ENCODE peak calls at places on chromosomes 6 and 20, in four cellular contexts. W is H1, I is IMR-90, R is H9. T is an unnamed sample.

GRCh38 chr20:63295422-63295821 is 2.4 kb downstream of the COL20A1 start:
- DNase-seq in I (no peak), W (no peak), R (no peak), T (no peak)

GRCh38 chr6:43705996-43706395 is 18.4 kb upstream of the MRPS18A start:
- DNase-seq in W (no peak), I (peak), R (no peak), T (no peak)

GRCh38 chr6:56374841-56375369 is 127.5 kb upstream of the COL21A1 start:
- DNase-seq in R (no peak), I (peak), W (no peak), T (no peak)

GRCh38 chr6:11414564-11414963 is 123.0 kb upstream of the TMEM170B start:
- DNase-seq in R (peak), I (no peak), W (no peak), T (no peak)

GRCh38 chr6:138765896-138766487 is 7.6 kb upstream of the CCDC28A start:
- DNase-seq in W (no peak), R (no peak), I (peak), T (no peak)

GRCh38 chr6:104187616-104188015 is 672.1 kb downstream of the HACE1 start:
- DNase-seq in I (no peak), R (peak), W (no peak), T (no peak)

GRCh38 chr6:160348552-160349441 is 619 bp downstream of the SLC22A3 start:
- DNase-seq in R (peak), I (no peak), W (no peak), T (peak)

GRCh38 chr6:163169521-163169920 is 245.0 kb upstream of the QKI start:
- DNase-seq in R (no peak), W (no peak), I (no peak), T (no peak)

GRCh38 chr6:84554706-84555105 is 209.7 kb downstream of the TBX18 start:
- DNase-seq in I (no peak), R (no peak), W (no peak), T (no peak)

GRCh38 chr6:12645941-12646340 is 70.6 kb upstream of the PHACTR1 start:
- DNase-seq in I (peak), R (no peak), W (no peak), T (no peak)

GRCh38 chr20:52075400-52075799 is 116.2 kb downstream of the ZFP64 start:
- DNase-seq in I (no peak), W (no peak), R (no peak), T (no peak)

GRCh38 chr6:161033667-161034066 is 42.1 kb downstream of the MAP3K4 start:
- DNase-seq in W (no peak), I (no peak), R (no peak), T (no peak)

GRCh38 chr6:96611342-96611964 is 48.5 kb downstream of the FHL5 start:
- DNase-seq in W (no peak), I (no peak), R (no peak), T (no peak)

GRCh38 chr6:162973141-162973872 is 245.5 kb downstream of the PACRG start:
- DNase-seq in I (no peak), W (no peak), R (no peak), T (no peak)

GRCh38 chr6:153129873-153130514 is 1.1 kb downstream of the RGS17 start:
- DNase-seq in R (no peak), W (no peak), I (peak), T (peak)
- H2BK15ac ChIP-seq in R (no peak), W (no peak), I (no peak), T (peak)

GRCh38 chr6:82246802-82247633 is 526 bp downstream of the IBTK start:
- DNase-seq in I (peak), R (peak), W (no peak), T (peak)

GRCh38 chr6:82248233-82248735 is 740 bp upstream of the IBTK start:
- DNase-seq in R (no peak), W (no peak), I (peak), T (no peak)

GRCh38 chr6:82245376-82245775 is 2.2 kb downstream of the IBTK start:
- DNase-seq in W (no peak), R (no peak), I (no peak), T (no peak)

GRCh38 chr6:82247634-82248232 is at the start of gene IBTK:
- DNase-seq in R (peak), W (peak), I (peak), T (peak)

GRCh38 chr6:82246370-82246769 is 1.2 kb downstream of the IBTK start:
- DNase-seq in I (no peak), R (no peak), W (no peak), T (no peak)
- H2BK15ac ChIP-seq in I (no peak), R (no peak), W (no peak), T (no peak)

DNA sequence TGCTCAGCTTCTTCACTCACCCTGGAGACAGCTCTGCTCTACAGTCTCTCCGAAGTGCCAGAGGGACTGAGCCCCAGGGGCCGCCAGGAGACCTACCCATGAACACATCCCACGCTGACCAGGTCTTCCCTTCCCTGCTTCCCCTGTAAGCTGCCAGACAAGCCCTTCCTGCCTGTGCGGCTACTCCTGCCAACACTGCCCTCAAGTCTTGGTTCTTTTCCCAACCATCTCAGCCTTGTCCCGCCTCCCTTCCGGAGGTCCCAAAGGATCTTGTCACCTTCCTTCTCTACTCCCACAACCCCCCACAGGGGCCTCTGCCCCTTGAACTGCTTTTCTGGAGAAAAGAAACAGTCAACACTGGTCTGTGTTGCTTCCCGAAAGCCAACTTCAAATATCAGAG is 15.0 kb downstream of the CPNE5 start:
- DNase-seq in R (no peak), W (no peak), I (no peak), T (no peak)
- H2BK15ac ChIP-seq in R (no peak), W (no peak), I (no peak), T (no peak)

DNA sequence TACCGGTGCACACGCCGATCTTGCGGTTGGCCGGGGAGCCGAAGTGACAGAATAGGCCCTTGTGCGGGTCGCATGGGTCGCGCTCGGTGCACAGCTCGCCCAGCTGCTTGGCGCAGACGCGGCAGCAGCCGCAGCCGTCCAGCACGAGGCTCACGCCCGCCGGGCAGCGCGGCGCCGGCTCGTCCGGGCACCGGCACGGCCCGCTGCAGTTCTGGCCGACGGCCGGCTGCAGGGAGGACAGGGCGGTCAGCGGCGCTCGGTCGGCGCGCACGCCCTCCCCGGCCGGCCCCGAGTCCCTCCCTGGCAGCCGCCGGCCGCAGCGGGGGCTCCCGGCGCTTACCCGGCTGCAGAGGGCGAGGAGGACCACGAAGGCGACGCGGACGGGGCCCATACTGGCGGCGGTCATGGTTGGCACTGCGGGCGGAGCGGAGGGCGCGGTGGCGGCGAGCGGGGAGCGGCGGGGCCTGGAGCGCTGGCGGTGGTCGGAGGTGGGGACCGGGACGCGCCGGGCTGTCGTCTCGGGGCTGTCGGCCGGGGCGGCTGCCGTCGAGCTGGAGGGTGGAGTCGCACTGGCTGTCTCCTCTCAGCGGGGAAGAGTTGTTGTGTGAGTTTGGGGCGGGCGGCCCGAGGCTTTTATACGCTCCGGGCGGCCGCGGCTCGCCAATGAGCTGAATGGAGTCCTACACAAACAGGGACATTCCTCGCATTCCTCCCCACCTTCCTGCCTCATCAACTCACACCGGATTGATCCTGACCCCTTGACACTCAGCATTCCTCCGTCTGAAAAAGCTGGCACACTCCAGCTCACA is at the start of gene CCN2:
- DNase-seq in R (peak), W (peak), I (peak), T (peak)
- H2BK15ac ChIP-seq in R (no peak), W (no peak), I (peak), T (peak)

DNA sequence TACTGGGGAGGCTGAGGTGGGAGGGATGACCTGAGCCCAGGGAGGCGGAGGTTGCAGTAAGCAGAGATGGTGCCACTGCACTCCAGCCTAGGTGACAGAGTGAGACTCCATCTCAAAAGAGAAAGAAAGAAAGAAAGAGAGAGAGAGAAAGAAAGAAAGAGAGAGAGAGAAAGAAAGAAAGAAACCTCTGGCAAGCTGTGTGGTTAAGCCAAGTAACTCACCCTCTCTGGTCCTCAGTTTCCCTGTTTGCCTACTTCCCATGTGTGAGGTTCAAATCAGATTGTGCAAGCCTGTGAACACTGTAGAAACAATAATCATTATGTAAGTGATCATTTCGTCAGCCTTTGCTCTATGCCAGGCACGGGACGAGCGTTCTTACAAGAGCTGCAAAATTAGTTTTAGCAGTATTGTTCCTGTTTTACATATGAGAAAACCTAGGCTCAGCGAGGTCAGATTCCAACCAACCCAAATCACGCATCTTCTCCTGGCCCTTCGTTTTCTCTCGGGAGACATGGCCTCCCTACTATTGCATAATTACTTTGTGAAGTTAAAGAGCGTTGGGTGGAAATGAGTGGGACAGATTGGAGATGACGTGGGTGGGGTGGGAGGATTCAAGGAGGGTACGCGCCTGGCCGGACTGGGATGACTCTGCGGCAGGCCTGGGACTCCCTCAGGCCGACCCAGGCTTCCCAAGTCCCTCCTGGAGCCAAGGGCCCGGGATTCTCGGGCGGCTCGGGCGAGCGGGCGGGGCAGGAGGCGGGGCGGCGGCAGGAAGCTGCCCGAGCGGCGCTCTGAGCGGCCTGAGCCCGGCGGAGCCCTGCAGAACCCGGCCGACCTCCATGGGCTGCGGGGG is at the start of gene SNX21:
- DNase-seq in I (peak), W (no peak), R (peak), T (no peak)
- H2BK15ac ChIP-seq in I (peak), W (no peak), R (no peak), T (peak)

DNA sequence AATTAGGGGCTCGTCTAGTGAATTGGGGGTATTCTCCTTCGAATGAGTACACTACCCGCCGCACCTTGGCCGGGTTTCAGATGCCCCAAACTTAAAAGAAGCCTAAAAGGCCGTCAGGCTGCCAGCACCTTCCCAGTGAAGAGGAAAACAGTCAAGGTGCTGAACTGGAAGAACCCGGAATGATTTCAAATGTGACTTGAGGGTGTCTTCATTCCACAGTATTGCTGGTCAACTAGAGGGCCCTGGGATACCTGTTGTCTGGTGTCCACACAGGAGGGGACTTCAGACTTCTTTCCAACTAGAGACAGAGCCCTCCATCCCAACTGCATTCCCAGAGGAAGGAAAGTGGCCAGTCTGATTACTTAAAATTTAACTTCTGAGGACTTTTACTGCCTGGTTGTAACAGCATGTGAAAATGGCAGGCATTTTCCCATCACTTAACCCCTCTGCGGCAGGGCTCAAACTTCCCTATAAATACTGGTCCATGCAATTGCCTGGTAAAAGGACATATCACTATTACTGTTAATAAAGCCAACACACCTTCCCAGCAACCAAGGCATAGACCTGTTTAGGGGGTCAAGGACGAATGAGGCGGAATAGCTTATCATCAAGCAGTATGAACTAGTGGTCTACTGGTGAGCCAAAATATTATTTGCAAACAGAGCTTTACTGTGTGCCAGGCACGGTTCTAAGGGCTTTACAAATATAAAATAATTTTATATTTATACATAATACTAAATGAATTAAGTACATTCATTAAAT is 650 bp upstream of the SAMHD1 start:
- DNase-seq in R (no peak), I (no peak), W (no peak), T (no peak)
- H2BK15ac ChIP-seq in R (no peak), I (peak), W (no peak), T (no peak)

DNA sequence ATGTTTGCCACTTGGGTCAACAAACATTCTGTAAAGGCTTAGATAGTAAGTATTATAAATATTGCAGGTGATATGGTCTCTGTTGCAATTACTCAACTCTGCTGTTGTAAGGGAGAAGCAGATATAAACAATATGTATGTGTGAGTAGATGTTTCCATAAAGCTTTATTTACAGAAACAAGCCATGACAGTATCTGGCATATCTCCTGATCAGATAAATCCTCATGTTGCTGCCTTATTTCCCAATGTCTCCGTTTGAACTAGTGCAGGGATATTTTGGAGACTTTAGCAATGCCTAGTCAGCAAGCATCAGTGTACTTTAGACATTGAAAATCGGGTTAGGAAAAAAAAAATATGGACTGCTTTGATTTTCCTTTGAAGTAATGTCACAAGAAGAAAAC is 96.1 kb downstream of the LAMA2 start:
- DNase-seq in R (no peak), I (peak), W (no peak), T (no peak)
- H2BK15ac ChIP-seq in R (no peak), I (no peak), W (no peak), T (no peak)